ENCODE peak calls at places on chromosomes 5 and 9, in four cellular contexts. Y is endothelial cell of umbilical vein, X is GM12878, V is K562. W is an unnamed sample. For H3K4me1, the result is how much of the 10 kb centered on the place peaks cover.

GRCh38 chr5:58259685-58260152 is 200.2 kb downstream of the PLK2 start:
- DNase-seq in Y (peak), X (no peak), V (no peak), W (peak)

GRCh38 chr5:78747703-78748359 is 99.3 kb upstream of the LHFPL2 start:
- DNase-seq in Y (no peak), X (no peak), V (no peak), W (peak)

GRCh38 chr5:176492431-176492830 is 44.2 kb downstream of the FAF2 start:
- DNase-seq in Y (no peak), X (no peak), V (no peak), W (peak)

GRCh38 chr5:20678814-20679298 is 690.9 kb upstream of the CDH18 start:
- DNase-seq in Y (no peak), X (no peak), V (no peak), W (peak)

GRCh38 chr5:100517301-100517974 is 17.7 kb upstream of the FAM174A start:
- DNase-seq in Y (no peak), X (no peak), V (no peak), W (no peak)

GRCh38 chr9:128969491-128969890 is 22.0 kb downstream of the NUP188 start:
- DNase-seq in Y (no peak), X (no peak), V (no peak), W (peak)

GRCh38 chr9:122329592-122329991 is 41.2 kb upstream of the PTGS1 start:
- DNase-seq in Y (peak), X (no peak), V (no peak), W (no peak)

GRCh38 chr5:157971466-157972324 is 112.8 kb upstream of the CLINT1 start:
- DNase-seq in Y (no peak), X (no peak), V (no peak), W (no peak)

GRCh38 chr5:135880278-135880677 is 15.4 kb downstream of the IL9 start:
- DNase-seq in Y (peak), X (no peak), V (peak), W (no peak)

GRCh38 chr9:68852941-68853340 is 147.9 kb downstream of the PIP5K1B start:
- DNase-seq in Y (no peak), X (no peak), V (no peak), W (no peak)

GRCh38 chr5:135921388-135921787 is 25.7 kb upstream of the IL9 start:
- DNase-seq in Y (no peak), X (no peak), V (no peak), W (peak)

GRCh38 chr5:144374637-144375036 is 204.0 kb downstream of the KCTD16 start:
- DNase-seq in Y (no peak), X (no peak), V (no peak), W (no peak)

GRCh38 chr5:82537646-82538306 is 259.6 kb upstream of the RPS23 start:
- DNase-seq in Y (no peak), X (no peak), V (no peak), W (no peak)

GRCh38 chr9:103574056-103574455 is 520.1 kb upstream of the SMC2 start:
- DNase-seq in Y (no peak), X (no peak), V (no peak), W (no peak)
- TF ChIP-seq FOS in Y (no peak), X (no peak), V (no peak), W (no peak)

DNA sequence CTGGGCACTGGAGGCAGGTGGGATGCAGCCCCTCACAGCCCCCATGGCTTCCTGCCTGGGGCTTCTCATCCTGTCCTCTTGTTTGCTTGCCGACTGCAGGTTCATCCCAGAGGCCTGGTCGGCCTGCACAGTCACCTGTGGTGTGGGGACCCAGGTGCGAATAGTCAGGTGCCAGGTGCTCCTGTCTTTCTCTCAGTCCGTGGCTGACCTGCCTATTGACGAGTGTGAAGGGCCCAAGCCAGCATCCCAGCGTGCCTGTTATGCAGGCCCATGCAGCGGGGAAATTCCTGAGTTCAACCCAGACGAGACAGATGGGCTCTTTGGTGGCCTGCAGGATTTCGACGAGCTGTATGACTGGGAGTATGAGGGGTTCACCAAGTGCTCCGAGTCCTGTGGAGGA is 232.7 kb downstream of the ADAMTSL1 start:
- DNase-seq in Y (no peak), X (no peak), V (no peak), W (no peak)
- H3K4me1 ChIP-seq in Y (under half), X (under half), V (under half), W (under half)

DNA sequence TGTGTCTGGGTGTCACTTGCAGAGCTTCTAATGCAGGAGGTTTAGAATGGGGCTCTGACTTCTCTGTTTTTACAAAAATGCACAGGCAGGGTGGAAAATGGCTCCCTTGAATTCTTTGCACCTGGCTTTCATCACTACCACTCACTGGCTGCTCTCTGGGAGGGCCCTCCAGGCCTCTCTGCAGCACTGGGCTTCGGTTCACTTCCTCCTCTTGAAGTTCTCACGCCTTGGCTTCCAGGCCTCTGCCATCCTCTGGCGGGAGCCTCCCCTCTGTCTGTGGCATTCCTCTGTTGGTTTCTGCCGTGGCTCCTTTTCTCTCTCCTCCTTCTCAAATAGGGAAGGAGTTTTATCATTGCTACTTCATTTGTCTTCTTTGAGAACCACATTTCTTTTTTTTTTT is 2.8 kb upstream of the PRLR start:
- DNase-seq in Y (no peak), X (no peak), V (no peak), W (no peak)
- TF ChIP-seq FOS in Y (no peak), X (no peak), V (no peak), W (no peak)

DNA sequence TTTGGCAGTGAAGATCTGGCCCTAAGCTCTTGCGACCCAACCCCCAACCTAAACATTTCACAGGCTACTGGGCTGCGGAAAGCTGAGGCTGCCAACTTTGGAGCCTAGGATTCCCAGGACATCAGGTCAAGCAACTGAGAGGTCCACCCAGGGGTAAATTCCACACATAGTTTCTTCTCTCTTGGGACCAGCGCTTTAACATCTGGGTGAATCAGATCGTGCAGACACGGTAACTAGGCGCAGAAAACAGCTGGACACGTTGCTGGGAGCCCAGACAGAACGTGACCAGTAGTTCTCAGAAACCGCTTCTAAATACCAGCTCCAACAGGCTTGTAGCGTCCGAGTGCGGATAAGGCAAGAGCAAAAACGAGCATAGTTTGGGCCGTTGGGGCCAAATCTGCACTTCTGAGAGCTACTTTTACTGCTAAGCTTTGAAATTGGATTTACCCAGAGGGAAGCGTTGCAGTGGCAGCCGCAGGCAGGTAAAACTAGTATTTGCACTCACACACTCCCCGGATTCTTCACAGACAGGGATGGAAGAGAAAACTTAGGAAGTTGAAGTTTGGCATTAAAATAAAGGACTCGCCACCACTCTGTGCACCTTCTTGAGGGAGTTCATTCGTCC is 11.8 kb downstream of the ITGA1 start:
- DNase-seq in Y (peak), X (no peak), V (no peak), W (peak)
- H3K4me1 ChIP-seq in Y (under half), X (under half), V (under half), W (under half)

GRCh38 chr9:71754151-71754550 is 14.2 kb downstream of the CEMIP2 start:
- DNase-seq in Y (no peak), X (no peak), V (no peak), W (no peak)
- TF ChIP-seq FOS in Y (no peak), X (no peak), V (no peak), W (no peak)

DNA sequence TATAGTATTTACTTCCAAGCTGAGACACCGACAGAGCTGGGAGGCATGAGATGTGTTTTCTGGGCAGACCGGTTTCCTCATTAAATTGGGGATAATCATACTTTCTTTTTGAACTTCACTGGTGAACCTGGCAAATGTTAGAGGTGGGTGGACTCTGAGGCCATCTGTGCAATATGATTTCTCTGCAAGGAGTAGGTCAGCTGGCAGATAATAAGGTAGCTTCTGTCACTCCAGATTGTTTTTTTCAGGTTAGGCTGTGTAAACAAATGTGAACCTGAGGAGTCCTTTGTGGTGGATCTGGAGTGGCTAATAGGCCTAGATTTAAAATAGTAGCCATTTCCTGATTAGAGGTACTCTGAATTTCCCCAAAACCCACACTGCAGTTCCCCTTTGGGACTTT is 75.4 kb upstream of the S1PR3 start:
- DNase-seq in Y (no peak), X (no peak), V (no peak), W (no peak)
- H3K4me1 ChIP-seq in Y (under half), X (under half), V (under half), W (under half)

W was measured in IMR-90.